ENCODE peak calls at places on chromosomes 4 and X, in four cellular contexts. P is HepG2, W is K562, J is WTC11. S is an unnamed sample.

GRCh38 chr4:30614771-30615170 is 105.4 kb upstream of the PCDH7 start:
- DNase-seq in P (no peak), W (no peak), J (no peak), S (no peak)

GRCh38 chr4:163484906-163485305 is 9.6 kb upstream of the TMA16 start:
- DNase-seq in P (peak; percentile 41), W (peak; percentile 82), J (peak; percentile 72), S (peak; percentile 88)

GRCh38 chrX:114210879-114211278 is 373.0 kb upstream of the HTR2C start:
- DNase-seq in P (no peak), W (no peak), J (no peak), S (no peak)

GRCh38 chrX:107628662-107629532 is 587 bp downstream of the PRPS1 start:
- DNase-seq in P (peak; percentile 25), W (peak; percentile 59), J (peak; percentile 17), S (peak; percentile 44)

GRCh38 chr4:77697860-77698599 is 92.4 kb downstream of the CXCL13 start:
- DNase-seq in P (peak; percentile 34), W (peak; percentile 9), J (peak; percentile 28), S (peak; percentile 79)

GRCh38 chr4:101857176-101857575 is 66.6 kb downstream of the BANK1 start:
- DNase-seq in P (no peak), W (no peak), J (no peak), S (no peak)

GRCh38 chrX:46130246-46130645 is 415.0 kb downstream of the ZNF674 start:
- DNase-seq in P (no peak), W (no peak), J (no peak), S (peak; percentile 1)

GRCh38 chrX:1484638-1485019 is 31.9 kb upstream of the ASMTL start:
- DNase-seq in P (no peak), W (no peak), J (no peak), S (no peak)

GRCh38 chr4:47612116-47613023 is 127.3 kb downstream of the ATP10D start:
- DNase-seq in P (no peak), W (no peak), J (no peak), S (no peak)

GRCh38 chr4:127528302-127528701 is 104.5 kb upstream of the INTU start:
- DNase-seq in P (no peak), W (no peak), J (no peak), S (no peak)

GRCh38 chrX:11287505-11287904 is 5.7 kb upstream of the AMELX start:
- DNase-seq in P (no peak), W (no peak), J (no peak), S (no peak)

GRCh38 chr4:156137971-156138581 is 184.4 kb upstream of the CTSO start:
- DNase-seq in P (no peak), W (no peak), J (no peak), S (no peak)

GRCh38 chr4:57104706-57105560 is 5.3 kb downstream of the IGFBP7 start:
- DNase-seq in P (no peak), W (no peak), J (no peak), S (no peak)

GRCh38 chrX:47169726-47170515 is 23.7 kb upstream of the UBA1 start:
- DNase-seq in P (no peak), W (no peak), J (no peak), S (no peak)

GRCh38 chr4:128958194-128958593 is 135.1 kb downstream of the SCLT1 start:
- DNase-seq in P (peak; percentile 83), W (no peak), J (no peak), S (no peak)

GRCh38 chr4:120843840-120844527 is 78.5 kb downstream of the PRDM5 start:
- DNase-seq in P (no peak), W (no peak), J (peak; percentile 60), S (peak; percentile 70)

GRCh38 chr4:83974111-83974789 is 438.3 kb downstream of the GPAT3 start:
- DNase-seq in P (no peak), W (no peak), J (no peak), S (no peak)

GRCh38 chr4:88939697-88940096 is 117.3 kb downstream of the FAM13A start:
- DNase-seq in P (no peak), W (no peak), J (no peak), S (no peak)

GRCh38 chrX:134294548-134294947 is 57.6 kb downstream of the CCDC160 start:
- DNase-seq in P (no peak), W (peak; percentile 5), J (no peak), S (peak; percentile 17)

GRCh38 chr4:8081171-8081570 is 77.4 kb downstream of the ABLIM2 start:
- DNase-seq in P (no peak), W (no peak), J (no peak), S (no peak)

GRCh38 chr4:179867300-179867878 is 2375.8 kb upstream of the TENM3 start:
- DNase-seq in P (peak; percentile 66), W (peak; percentile 54), J (peak; percentile 89), S (peak; percentile 91)

GRCh38 chr4:138090145-138090917 is 151.8 kb downstream of the SLC7A11 start:
- DNase-seq in P (peak; percentile 64), W (peak; percentile 72), J (peak; percentile 46), S (peak; percentile 71)

GRCh38 chrX:51395807-51396728 is 63.4 kb downstream of the NUDT10 start:
- DNase-seq in P (no peak), W (peak; percentile 20), J (peak; percentile 40), S (peak; percentile 73)

GRCh38 chrX:40096395-40097091 is 1.2 kb downstream of the BCOR start:
- DNase-seq in P (no peak), W (peak; percentile 53), J (no peak), S (no peak)

GRCh38 chr4:72489267-72489666 is 79.8 kb downstream of the ADAMTS3 start:
- DNase-seq in P (no peak), W (no peak), J (no peak), S (no peak)

GRCh38 chrX:40298569-40298968 is 200.8 kb upstream of the BCOR start:
- DNase-seq in P (no peak), W (no peak), J (peak; percentile 14), S (peak; percentile 17)

GRCh38 chr4:158496030-158496741 is 25.5 kb upstream of the RXFP1 start:
- DNase-seq in P (peak; percentile 10), W (peak; percentile 62), J (peak; percentile 85), S (peak; percentile 89)

GRCh38 chr4:26525136-26525535 is 34.9 kb upstream of the CCKAR start:
- DNase-seq in P (no peak), W (no peak), J (no peak), S (no peak)

GRCh38 chr4:145012841-145013240 is 85.2 kb downstream of the ANAPC10 start:
- DNase-seq in P (peak; percentile 10), W (peak; percentile 69), J (no peak), S (no peak)

GRCh38 chr4:32776435-32777203 is 2056.4 kb downstream of the PCDH7 start:
- DNase-seq in P (no peak), W (no peak), J (no peak), S (no peak)

GRCh38 chr4:32778025-32778424 is 2057.9 kb downstream of the PCDH7 start:
- DNase-seq in P (no peak), W (no peak), J (no peak), S (no peak)

GRCh38 chr4:32778938-32779337 is 2058.8 kb downstream of the PCDH7 start:
- DNase-seq in P (no peak), W (no peak), J (no peak), S (no peak)

DNA sequence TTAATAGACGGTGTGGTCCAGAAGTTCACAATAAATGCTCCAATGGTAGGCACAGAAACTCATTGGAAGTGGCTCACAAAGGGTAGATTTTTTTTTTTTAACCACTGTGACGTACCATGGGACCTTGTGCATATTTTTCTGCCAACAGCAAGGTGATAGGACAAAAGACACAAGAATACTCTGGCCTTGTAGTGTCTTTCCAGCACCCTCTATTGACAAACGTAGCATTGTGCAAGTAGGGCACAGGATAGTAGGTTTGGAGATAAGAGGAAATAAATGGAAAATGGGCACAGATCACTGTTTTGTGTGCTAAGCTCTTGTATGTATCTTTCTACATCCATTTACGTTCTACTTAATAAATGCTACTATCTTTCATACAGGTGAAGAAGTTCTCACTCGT is 2054.9 kb downstream of the PCDH7 start:
- DNase-seq in P (peak; percentile 59), W (peak; percentile 0), J (no peak), S (peak; percentile 69)
- TF ChIP-seq CREB1 in P (no peak), W (no peak), J (no peak), S (no peak)

GRCh38 chrX:37745835-37746234 is 34.0 kb upstream of the CYBB start:
- DNase-seq in P (no peak), W (no peak), J (no peak), S (no peak)
- TF ChIP-seq CREB1 in P (no peak), W (no peak), J (no peak), S (no peak)

GRCh38 chrX:30734782-30735181 is 81.6 kb downstream of the GK start:
- DNase-seq in P (no peak), W (no peak), J (no peak), S (no peak)

GRCh38 chrX:30741545-30741944 is 88.3 kb downstream of the GK start:
- DNase-seq in P (no peak), W (no peak), J (no peak), S (peak; percentile 20)

GRCh38 chrX:30733852-30734660 is 80.8 kb downstream of the GK start:
- DNase-seq in P (no peak), W (no peak), J (no peak), S (no peak)

DNA sequence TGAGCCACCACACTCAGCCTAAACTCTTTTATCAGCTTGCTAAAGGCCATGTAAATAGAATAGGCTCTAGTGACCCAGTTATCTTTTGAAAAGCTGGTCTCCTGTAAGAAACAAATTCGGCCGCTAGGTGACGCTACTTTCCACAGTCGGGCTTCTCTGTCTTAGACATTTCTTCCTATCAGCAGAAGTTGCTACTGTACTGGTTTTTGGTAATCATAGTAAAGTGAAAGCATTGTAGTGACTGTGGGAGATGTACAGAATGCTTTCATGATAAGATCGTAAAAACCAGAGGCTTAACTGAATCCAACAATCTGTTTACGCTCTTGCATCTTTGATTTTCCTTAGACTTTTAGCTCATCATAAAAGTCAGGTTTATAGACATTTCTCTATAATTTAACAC is 82.6 kb downstream of the GK start:
- DNase-seq in P (peak; percentile 53), W (peak; percentile 76), J (peak; percentile 64), S (peak; percentile 77)
- TF ChIP-seq CREB1 in P (no peak), W (no peak), J (no peak), S (no peak)

DNA sequence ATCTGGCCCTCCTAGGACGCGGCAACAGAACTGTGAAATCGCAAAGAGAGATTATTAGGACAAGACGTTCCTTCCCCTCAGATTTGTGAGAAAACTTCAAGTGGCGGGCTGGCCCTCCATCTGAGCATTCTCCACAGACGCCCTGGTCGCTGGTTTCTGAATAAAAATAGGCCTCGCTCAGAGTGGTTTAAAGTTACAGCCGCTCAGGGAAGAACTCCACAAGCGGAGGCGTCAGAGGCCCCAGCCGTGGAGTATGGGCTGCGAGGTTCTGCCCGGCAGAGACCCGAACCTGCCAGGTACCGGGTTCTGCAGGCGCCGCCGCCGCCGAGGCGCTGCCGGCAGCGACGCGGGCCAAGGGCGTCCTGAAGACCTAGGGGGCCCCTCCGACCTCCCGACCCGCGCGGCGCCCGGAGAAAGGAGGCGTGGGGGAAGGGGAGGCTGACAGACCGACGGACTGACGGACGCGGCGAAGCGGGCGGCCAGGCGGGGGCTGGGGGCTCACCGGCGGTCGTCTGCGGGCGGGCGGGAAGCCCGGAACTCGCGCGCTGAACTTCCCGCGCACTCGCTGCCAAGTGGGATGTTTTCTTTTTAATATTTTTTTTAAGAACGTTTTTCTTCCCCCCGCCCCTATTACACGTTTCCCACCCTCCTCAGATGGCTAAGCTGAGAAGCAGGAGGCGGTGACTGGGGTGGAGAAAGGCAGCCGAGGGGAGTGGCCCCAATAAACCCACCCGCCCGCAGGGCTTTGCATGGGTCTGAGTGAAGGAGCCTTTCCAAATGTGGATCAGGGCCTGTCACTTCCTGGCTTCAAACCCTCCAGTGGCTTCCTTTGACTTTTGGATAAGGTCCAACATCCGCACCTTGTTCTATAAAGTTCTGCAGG is at the start of gene PABPC4L:
- DNase-seq in P (no peak), W (peak; percentile 58), J (peak; percentile 59), S (peak; percentile 76)
- TF ChIP-seq CREB1 in P (no peak), W (no peak), J (no peak), S (peak; percentile 22)

GRCh38 chrX:44343412-44343942 is at the start of gene EFHC2:
- DNase-seq in P (no peak), W (peak; percentile 64), J (peak; percentile 47), S (peak; percentile 56)
- TF ChIP-seq CREB1 in P (no peak), W (no peak), J (no peak), S (no peak)

S was measured in GM23338.